ENCODE peak calls at places on chromosomes 6 and 20, in six cellular contexts. One of them, this sample, is unnamed.

GRCh38 chr20:23225407-23226060 is 125.1 kb upstream of the NXT1 start:
- DNase-seq in heart left ventricle: no peak
- DNase-seq in iris pigment epithelial cell: peak
- DNase-seq in naive thymus-derived CD4-positive, alpha-beta T cell: no peak
- DNase-seq in A172: peak
- DNase-seq in activated CD8-positive, alpha-beta T cell treated with anti-CD3 and anti-CD28 coated beads, Interleukin-2, amount 10 ng/mL, durations not matched to agents 7 days and 5 days: no peak
- DNase-seq in this sample: no peak

GRCh38 chr6:137365648-137366047 is 128.5 kb downstream of the OLIG3 start:
- DNase-seq in heart left ventricle: no peak
- DNase-seq in naive thymus-derived CD4-positive, alpha-beta T cell: no peak
- DNase-seq in activated CD8-positive, alpha-beta T cell treated with anti-CD3 and anti-CD28 coated beads, Interleukin-2, amount 10 ng/mL, durations not matched to agents 7 days and 5 days: no peak
- DNase-seq in iris pigment epithelial cell: no peak
- DNase-seq in A172: no peak
- DNase-seq in this sample: no peak

GRCh38 chr20:46946796-46947195 is 52.2 kb downstream of the EYA2 start:
- DNase-seq in iris pigment epithelial cell: no peak
- DNase-seq in A172: no peak
- DNase-seq in activated CD8-positive, alpha-beta T cell treated with anti-CD3 and anti-CD28 coated beads, Interleukin-2, amount 10 ng/mL, durations not matched to agents 7 days and 5 days: no peak
- DNase-seq in naive thymus-derived CD4-positive, alpha-beta T cell: no peak
- DNase-seq in heart left ventricle: no peak
- DNase-seq in this sample: peak

GRCh38 chr6:130129781-130130246 is 92.9 kb downstream of the SAMD3 start:
- DNase-seq in iris pigment epithelial cell: peak
- DNase-seq in heart left ventricle: no peak
- DNase-seq in A172: no peak
- DNase-seq in activated CD8-positive, alpha-beta T cell treated with anti-CD3 and anti-CD28 coated beads, Interleukin-2, amount 10 ng/mL, durations not matched to agents 7 days and 5 days: no peak
- DNase-seq in naive thymus-derived CD4-positive, alpha-beta T cell: no peak
- DNase-seq in this sample: no peak

GRCh38 chr6:35425284-35425683 is 26.9 kb upstream of the FANCE start:
- DNase-seq in iris pigment epithelial cell: peak
- DNase-seq in A172: peak
- DNase-seq in heart left ventricle: no peak
- DNase-seq in naive thymus-derived CD4-positive, alpha-beta T cell: no peak
- DNase-seq in activated CD8-positive, alpha-beta T cell treated with anti-CD3 and anti-CD28 coated beads, Interleukin-2, amount 10 ng/mL, durations not matched to agents 7 days and 5 days: no peak
- DNase-seq in this sample: peak

GRCh38 chr20:20205141-20205861 is 153.0 kb downstream of the CFAP61 start:
- DNase-seq in iris pigment epithelial cell: no peak
- DNase-seq in activated CD8-positive, alpha-beta T cell treated with anti-CD3 and anti-CD28 coated beads, Interleukin-2, amount 10 ng/mL, durations not matched to agents 7 days and 5 days: no peak
- DNase-seq in A172: no peak
- DNase-seq in heart left ventricle: no peak
- DNase-seq in naive thymus-derived CD4-positive, alpha-beta T cell: no peak
- DNase-seq in this sample: no peak

GRCh38 chr6:65623569-65623968 is 83.5 kb downstream of the EYS start:
- DNase-seq in naive thymus-derived CD4-positive, alpha-beta T cell: no peak
- DNase-seq in iris pigment epithelial cell: no peak
- DNase-seq in activated CD8-positive, alpha-beta T cell treated with anti-CD3 and anti-CD28 coated beads, Interleukin-2, amount 10 ng/mL, durations not matched to agents 7 days and 5 days: no peak
- DNase-seq in heart left ventricle: no peak
- DNase-seq in A172: no peak
- DNase-seq in this sample: no peak

GRCh38 chr6:106102034-106102433 is 15.9 kb downstream of the PRDM1 start:
- DNase-seq in heart left ventricle: no peak
- DNase-seq in activated CD8-positive, alpha-beta T cell treated with anti-CD3 and anti-CD28 coated beads, Interleukin-2, amount 10 ng/mL, durations not matched to agents 7 days and 5 days: no peak
- DNase-seq in iris pigment epithelial cell: no peak
- DNase-seq in naive thymus-derived CD4-positive, alpha-beta T cell: peak
- DNase-seq in A172: no peak
- DNase-seq in this sample: no peak

GRCh38 chr6:42047790-42048405 is 2.4 kb upstream of the TAF8 start:
- DNase-seq in activated CD8-positive, alpha-beta T cell treated with anti-CD3 and anti-CD28 coated beads, Interleukin-2, amount 10 ng/mL, durations not matched to agents 7 days and 5 days: no peak
- DNase-seq in iris pigment epithelial cell: no peak
- DNase-seq in heart left ventricle: no peak
- DNase-seq in A172: no peak
- DNase-seq in naive thymus-derived CD4-positive, alpha-beta T cell: no peak
- DNase-seq in this sample: no peak

GRCh38 chr6:12911387-12911960 is 194.9 kb downstream of the PHACTR1 start:
- DNase-seq in naive thymus-derived CD4-positive, alpha-beta T cell: peak
- DNase-seq in heart left ventricle: no peak
- DNase-seq in iris pigment epithelial cell: peak
- DNase-seq in A172: peak
- DNase-seq in activated CD8-positive, alpha-beta T cell treated with anti-CD3 and anti-CD28 coated beads, Interleukin-2, amount 10 ng/mL, durations not matched to agents 7 days and 5 days: no peak
- DNase-seq in this sample: peak

GRCh38 chr6:17640477-17640917 is 40.4 kb downstream of the FAM8A1 start:
- DNase-seq in iris pigment epithelial cell: peak
- DNase-seq in naive thymus-derived CD4-positive, alpha-beta T cell: no peak
- DNase-seq in activated CD8-positive, alpha-beta T cell treated with anti-CD3 and anti-CD28 coated beads, Interleukin-2, amount 10 ng/mL, durations not matched to agents 7 days and 5 days: no peak
- DNase-seq in A172: peak
- DNase-seq in heart left ventricle: no peak
- DNase-seq in this sample: no peak

GRCh38 chr6:145836170-145836569 is 21.6 kb upstream of the FBXO30 start:
- DNase-seq in activated CD8-positive, alpha-beta T cell treated with anti-CD3 and anti-CD28 coated beads, Interleukin-2, amount 10 ng/mL, durations not matched to agents 7 days and 5 days: no peak
- DNase-seq in iris pigment epithelial cell: peak
- DNase-seq in naive thymus-derived CD4-positive, alpha-beta T cell: no peak
- DNase-seq in A172: peak
- DNase-seq in heart left ventricle: no peak
- DNase-seq in this sample: no peak

GRCh38 chr6:2866183-2866846 is 24.7 kb upstream of the SERPINB1 start:
- DNase-seq in A172: no peak
- DNase-seq in heart left ventricle: no peak
- DNase-seq in iris pigment epithelial cell: no peak
- DNase-seq in activated CD8-positive, alpha-beta T cell treated with anti-CD3 and anti-CD28 coated beads, Interleukin-2, amount 10 ng/mL, durations not matched to agents 7 days and 5 days: no peak
- DNase-seq in naive thymus-derived CD4-positive, alpha-beta T cell: no peak
- DNase-seq in this sample: no peak

GRCh38 chr20:44419131-44419844 is 56.4 kb upstream of the TTPAL start:
- DNase-seq in iris pigment epithelial cell: no peak
- DNase-seq in activated CD8-positive, alpha-beta T cell treated with anti-CD3 and anti-CD28 coated beads, Interleukin-2, amount 10 ng/mL, durations not matched to agents 7 days and 5 days: no peak
- DNase-seq in naive thymus-derived CD4-positive, alpha-beta T cell: no peak
- DNase-seq in heart left ventricle: no peak
- DNase-seq in A172: peak
- DNase-seq in this sample: no peak

GRCh38 chr6:71468841-71469750 is 180.5 kb downstream of the OGFRL1 start:
- DNase-seq in heart left ventricle: no peak
- DNase-seq in A172: peak
- DNase-seq in naive thymus-derived CD4-positive, alpha-beta T cell: no peak
- DNase-seq in iris pigment epithelial cell: peak
- DNase-seq in activated CD8-positive, alpha-beta T cell treated with anti-CD3 and anti-CD28 coated beads, Interleukin-2, amount 10 ng/mL, durations not matched to agents 7 days and 5 days: no peak
- DNase-seq in this sample: peak

GRCh38 chr6:35485402-35485877 is 11.4 kb downstream of the TEAD3 start:
- DNase-seq in iris pigment epithelial cell: no peak
- DNase-seq in naive thymus-derived CD4-positive, alpha-beta T cell: no peak
- DNase-seq in heart left ventricle: no peak
- DNase-seq in A172: peak
- DNase-seq in activated CD8-positive, alpha-beta T cell treated with anti-CD3 and anti-CD28 coated beads, Interleukin-2, amount 10 ng/mL, durations not matched to agents 7 days and 5 days: no peak
- DNase-seq in this sample: no peak

GRCh38 chr6:110217255-110217654 is 37.0 kb downstream of the CDC40 start:
- DNase-seq in naive thymus-derived CD4-positive, alpha-beta T cell: no peak
- DNase-seq in activated CD8-positive, alpha-beta T cell treated with anti-CD3 and anti-CD28 coated beads, Interleukin-2, amount 10 ng/mL, durations not matched to agents 7 days and 5 days: no peak
- DNase-seq in A172: peak
- DNase-seq in heart left ventricle: no peak
- DNase-seq in iris pigment epithelial cell: peak
- DNase-seq in this sample: peak

GRCh38 chr6:36769676-36770499 is 69.4 kb downstream of the CPNE5 start:
- DNase-seq in heart left ventricle: no peak
- DNase-seq in naive thymus-derived CD4-positive, alpha-beta T cell: peak
- DNase-seq in activated CD8-positive, alpha-beta T cell treated with anti-CD3 and anti-CD28 coated beads, Interleukin-2, amount 10 ng/mL, durations not matched to agents 7 days and 5 days: peak
- DNase-seq in A172: peak
- DNase-seq in iris pigment epithelial cell: peak
- DNase-seq in this sample: no peak

GRCh38 chr6:43891072-43891870 is 121.3 kb downstream of the VEGFA start:
- DNase-seq in A172: no peak
- DNase-seq in naive thymus-derived CD4-positive, alpha-beta T cell: no peak
- DNase-seq in heart left ventricle: no peak
- DNase-seq in activated CD8-positive, alpha-beta T cell treated with anti-CD3 and anti-CD28 coated beads, Interleukin-2, amount 10 ng/mL, durations not matched to agents 7 days and 5 days: no peak
- DNase-seq in iris pigment epithelial cell: no peak
- DNase-seq in this sample: no peak

GRCh38 chr6:163943647-163944395 is 529.3 kb downstream of the QKI start:
- DNase-seq in iris pigment epithelial cell: peak
- DNase-seq in activated CD8-positive, alpha-beta T cell treated with anti-CD3 and anti-CD28 coated beads, Interleukin-2, amount 10 ng/mL, durations not matched to agents 7 days and 5 days: no peak
- DNase-seq in naive thymus-derived CD4-positive, alpha-beta T cell: no peak
- DNase-seq in A172: peak
- DNase-seq in heart left ventricle: peak
- DNase-seq in this sample: peak

GRCh38 chr6:38413097-38413800 is 226.5 kb downstream of the BTBD9 start:
- DNase-seq in A172: no peak
- DNase-seq in iris pigment epithelial cell: no peak
- DNase-seq in heart left ventricle: no peak
- DNase-seq in naive thymus-derived CD4-positive, alpha-beta T cell: no peak
- DNase-seq in activated CD8-positive, alpha-beta T cell treated with anti-CD3 and anti-CD28 coated beads, Interleukin-2, amount 10 ng/mL, durations not matched to agents 7 days and 5 days: no peak
- DNase-seq in this sample: no peak

GRCh38 chr20:37458761-37459160 is 62.3 kb upstream of the NNAT start:
- DNase-seq in activated CD8-positive, alpha-beta T cell treated with anti-CD3 and anti-CD28 coated beads, Interleukin-2, amount 10 ng/mL, durations not matched to agents 7 days and 5 days: no peak
- DNase-seq in heart left ventricle: no peak
- DNase-seq in iris pigment epithelial cell: no peak
- DNase-seq in A172: no peak
- DNase-seq in naive thymus-derived CD4-positive, alpha-beta T cell: no peak
- DNase-seq in this sample: no peak

GRCh38 chr20:60136640-60137411 is 178.6 kb downstream of the CDH26 start:
- DNase-seq in A172: no peak
- DNase-seq in heart left ventricle: no peak
- DNase-seq in iris pigment epithelial cell: no peak
- DNase-seq in naive thymus-derived CD4-positive, alpha-beta T cell: no peak
- DNase-seq in activated CD8-positive, alpha-beta T cell treated with anti-CD3 and anti-CD28 coated beads, Interleukin-2, amount 10 ng/mL, durations not matched to agents 7 days and 5 days: no peak
- DNase-seq in this sample: no peak

GRCh38 chr6:34305982-34306702 is 57.3 kb upstream of the SMIM29 start:
- DNase-seq in heart left ventricle: peak
- DNase-seq in activated CD8-positive, alpha-beta T cell treated with anti-CD3 and anti-CD28 coated beads, Interleukin-2, amount 10 ng/mL, durations not matched to agents 7 days and 5 days: no peak
- DNase-seq in iris pigment epithelial cell: no peak
- DNase-seq in A172: no peak
- DNase-seq in naive thymus-derived CD4-positive, alpha-beta T cell: no peak
- DNase-seq in this sample: peak

GRCh38 chr6:131868836-131869235 is 61.0 kb downstream of the ENPP1 start:
- DNase-seq in naive thymus-derived CD4-positive, alpha-beta T cell: no peak
- DNase-seq in iris pigment epithelial cell: peak
- DNase-seq in activated CD8-positive, alpha-beta T cell treated with anti-CD3 and anti-CD28 coated beads, Interleukin-2, amount 10 ng/mL, durations not matched to agents 7 days and 5 days: no peak
- DNase-seq in heart left ventricle: no peak
- DNase-seq in A172: no peak
- DNase-seq in this sample: no peak

GRCh38 chr6:37303891-37304503 is 46.1 kb upstream of the TMEM217 start:
- DNase-seq in heart left ventricle: no peak
- DNase-seq in iris pigment epithelial cell: peak
- DNase-seq in naive thymus-derived CD4-positive, alpha-beta T cell: no peak
- DNase-seq in A172: peak
- DNase-seq in activated CD8-positive, alpha-beta T cell treated with anti-CD3 and anti-CD28 coated beads, Interleukin-2, amount 10 ng/mL, durations not matched to agents 7 days and 5 days: peak
- DNase-seq in this sample: no peak

GRCh38 chr20:6940052-6940451 is 172.6 kb downstream of the BMP2 start:
- DNase-seq in naive thymus-derived CD4-positive, alpha-beta T cell: no peak
- DNase-seq in heart left ventricle: no peak
- DNase-seq in A172: no peak
- DNase-seq in activated CD8-positive, alpha-beta T cell treated with anti-CD3 and anti-CD28 coated beads, Interleukin-2, amount 10 ng/mL, durations not matched to agents 7 days and 5 days: no peak
- DNase-seq in iris pigment epithelial cell: peak
- DNase-seq in this sample: no peak

This sample was measured in astrocyte of the cerebellum.